ENCODE peak calls at places on chromosome 22, in five cellular contexts. Y, N, R, W and D are unnamed samples.

GRCh38 chr22:25223269-25223850 is 3.9 kb downstream of the CRYBB2 start:
- DNase-seq in Y (no peak), N (no peak), R (no peak), W (peak), D (no peak)

GRCh38 chr22:48749555-48750227 is 1078.0 kb downstream of the BRD1 start:
- DNase-seq in Y (no peak), N (no peak), R (no peak), W (no peak), D (no peak)

GRCh38 chr22:46085831-46086576 is 64.3 kb upstream of the PPARA start:
- DNase-seq in Y (peak), N (peak), R (no peak), W (no peak), D (no peak)

GRCh38 chr22:46054091-46054877 is 77.3 kb upstream of the WNT7B start:
- DNase-seq in Y (no peak), N (no peak), R (no peak), W (no peak), D (no peak)

GRCh38 chr22:24325105-24325757 is 54.6 kb downstream of the SPECC1L start:
- DNase-seq in Y (no peak), N (peak), R (no peak), W (peak), D (peak)

GRCh38 chr22:47839586-47840245 is 1077.3 kb downstream of the TBC1D22A start:
- DNase-seq in Y (no peak), N (no peak), R (no peak), W (no peak), D (no peak)

GRCh38 chr22:45246060-45246985 is 5.6 kb upstream of the KIAA0930 start:
- DNase-seq in Y (peak), N (no peak), R (no peak), W (peak), D (no peak)

GRCh38 chr22:47213571-47214230 is 451.3 kb downstream of the TBC1D22A start:
- DNase-seq in Y (peak), N (peak), R (peak), W (peak), D (no peak)

DNA sequence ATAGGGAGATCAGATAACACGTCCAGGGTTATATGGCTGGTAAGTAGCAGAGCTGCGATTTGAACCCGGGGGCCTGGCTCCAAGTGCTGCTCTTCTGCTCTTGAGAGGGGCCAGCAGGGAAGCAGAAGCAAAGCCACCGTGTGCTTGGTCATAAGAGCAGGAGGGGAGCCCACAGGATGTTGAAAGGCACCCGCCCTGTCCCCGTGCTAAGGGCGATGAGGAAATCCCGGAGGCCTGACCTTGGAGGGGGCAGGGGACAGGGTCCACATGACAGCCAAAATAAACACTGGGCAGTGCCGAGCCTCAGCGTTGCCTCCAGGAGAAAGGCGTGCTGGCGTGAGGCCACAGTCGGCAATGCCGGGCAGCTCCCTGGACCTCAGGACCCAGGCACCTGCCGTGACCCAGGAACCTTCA is 28.8 kb downstream of the TOM1 start:
- DNase-seq in Y (no peak), N (no peak), R (no peak), W (peak), D (no peak)
- TF ChIP-seq SRF in Y (no peak), N (no peak), R (no peak), W (no peak), D (no peak)

GRCh38 chr22:27065259-27065658 is 407.9 kb downstream of the MIAT start:
- DNase-seq in Y (no peak), N (no peak), R (no peak), W (no peak), D (no peak)
- TF ChIP-seq JUND in Y (no peak), N (no peak), R (no peak), W (no peak), D (no peak)

GRCh38 chr22:41273128-41273527 is 12.9 kb downstream of the RANGAP1 start:
- DNase-seq in Y (no peak), N (no peak), R (no peak), W (no peak), D (no peak)
- TF ChIP-seq CEBPB in Y (no peak), N (no peak), R (no peak), W (no peak), D (no peak)

GRCh38 chr22:39959640-39960447 is at the start of gene TMA7B:
- DNase-seq in Y (no peak), N (peak), R (no peak), W (no peak), D (no peak)
- TF ChIP-seq SRF in Y (no peak), N (no peak), R (no peak), W (no peak), D (no peak)

GRCh38 chr22:35684270-35684700 is 33.4 kb upstream of the APOL5 start:
- DNase-seq in Y (no peak), N (no peak), R (peak), W (peak), D (no peak)

GRCh38 chr22:35685731-35686130 is 31.9 kb upstream of the APOL5 start:
- DNase-seq in Y (no peak), N (no peak), R (no peak), W (no peak), D (no peak)

GRCh38 chr22:35687461-35687860 is 30.2 kb upstream of the APOL5 start:
- DNase-seq in Y (no peak), N (no peak), R (no peak), W (no peak), D (no peak)

GRCh38 chr22:35684732-35685131 is 32.9 kb upstream of the APOL5 start:
- DNase-seq in Y (no peak), N (no peak), R (no peak), W (no peak), D (no peak)

DNA sequence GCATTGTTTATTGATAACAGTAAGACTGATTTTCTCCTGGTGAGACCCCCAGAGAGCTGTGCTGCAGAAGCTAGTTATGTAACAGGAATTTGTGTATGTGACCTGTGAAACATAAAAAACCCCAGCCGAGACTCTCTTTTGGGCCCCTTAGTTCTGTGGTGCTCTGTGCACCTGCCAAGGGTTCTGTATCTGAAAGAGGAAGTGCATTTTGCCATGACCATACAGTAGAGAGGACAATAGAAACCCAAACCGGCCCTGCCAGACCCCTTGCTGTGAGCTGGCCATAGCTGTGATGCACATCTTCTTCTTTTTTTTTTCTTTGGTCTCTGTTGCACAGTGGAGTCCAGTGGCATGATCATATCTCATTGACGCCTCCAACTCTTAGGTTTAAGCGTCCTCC is 31.4 kb upstream of the APOL5 start:
- DNase-seq in Y (no peak), N (no peak), R (no peak), W (no peak), D (no peak)
- TF ChIP-seq JUND in Y (no peak), N (no peak), R (no peak), W (no peak), D (no peak)

DNA sequence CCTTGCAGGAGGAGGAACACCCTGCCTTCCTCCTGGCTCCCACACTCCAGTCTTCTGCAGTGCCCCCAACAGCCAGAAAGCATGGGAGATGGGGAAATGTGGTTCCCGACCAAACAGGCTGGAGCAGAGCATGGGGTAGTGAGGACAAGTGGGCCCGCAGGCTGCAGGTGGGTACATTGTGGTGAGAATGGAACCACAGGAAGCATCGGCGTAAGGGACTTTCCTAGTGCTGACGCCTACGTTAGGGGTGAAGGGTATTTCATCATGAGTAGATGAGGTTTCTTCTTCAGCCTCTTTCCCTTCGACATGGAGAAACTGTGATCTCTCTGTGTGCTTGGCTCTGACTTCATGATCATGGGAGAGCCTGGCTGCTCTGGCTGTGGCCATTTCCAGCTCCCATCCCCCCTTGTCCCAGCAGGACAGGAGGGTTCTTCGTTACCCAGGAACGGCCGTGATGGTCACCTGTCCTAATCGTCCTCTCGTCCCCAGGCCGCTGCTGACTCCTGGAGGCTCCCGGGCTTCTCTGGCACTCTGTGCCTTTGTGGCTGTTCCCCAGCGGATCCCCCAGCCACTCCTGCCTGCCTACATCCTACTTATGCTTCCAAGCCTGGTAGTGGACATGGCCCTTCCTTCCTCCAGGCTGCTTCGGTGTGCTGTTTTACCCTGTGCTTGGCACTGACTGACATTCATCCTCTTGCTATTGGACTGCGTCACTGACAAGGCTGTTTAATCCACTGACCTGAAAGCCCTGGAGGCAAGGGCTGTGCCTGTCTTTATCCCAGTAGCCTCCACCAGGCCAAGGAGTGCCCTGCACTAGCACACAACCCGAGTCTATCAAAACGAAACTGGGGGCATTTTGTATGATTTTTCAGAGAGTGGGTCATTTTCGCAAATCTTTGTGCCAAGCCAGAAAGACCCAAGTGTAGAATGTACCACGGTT is 65.2 kb upstream of the CECR2 start:
- DNase-seq in Y (no peak), N (peak), R (no peak), W (no peak), D (peak)
- TF ChIP-seq CEBPB in Y (no peak), N (no peak), R (no peak), W (no peak), D (no peak)

DNA sequence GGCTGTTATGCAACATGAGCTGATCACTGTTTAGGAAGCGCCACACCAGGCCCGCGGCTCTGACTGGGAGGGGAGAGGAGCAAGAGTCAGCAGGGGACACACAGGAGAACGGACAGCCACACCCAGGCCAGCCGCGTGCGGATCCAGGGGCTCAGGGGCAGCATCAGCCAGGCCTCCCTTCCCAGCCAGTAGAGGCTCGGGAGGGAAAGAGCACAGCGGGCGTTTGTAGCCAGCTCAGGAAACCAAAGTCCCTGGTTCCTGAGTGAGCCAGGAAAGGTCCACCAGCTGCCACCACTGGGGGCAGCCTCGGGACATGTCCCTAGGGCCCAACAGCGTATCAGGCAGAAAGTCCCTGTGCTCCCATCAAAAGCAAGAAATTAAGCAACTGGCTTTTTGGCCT is 71.8 kb upstream of the PITPNB start:
- DNase-seq in Y (peak), N (peak), R (peak), W (peak), D (no peak)
- TF ChIP-seq SRF in Y (no peak), N (no peak), R (no peak), W (no peak), D (no peak)

DNA sequence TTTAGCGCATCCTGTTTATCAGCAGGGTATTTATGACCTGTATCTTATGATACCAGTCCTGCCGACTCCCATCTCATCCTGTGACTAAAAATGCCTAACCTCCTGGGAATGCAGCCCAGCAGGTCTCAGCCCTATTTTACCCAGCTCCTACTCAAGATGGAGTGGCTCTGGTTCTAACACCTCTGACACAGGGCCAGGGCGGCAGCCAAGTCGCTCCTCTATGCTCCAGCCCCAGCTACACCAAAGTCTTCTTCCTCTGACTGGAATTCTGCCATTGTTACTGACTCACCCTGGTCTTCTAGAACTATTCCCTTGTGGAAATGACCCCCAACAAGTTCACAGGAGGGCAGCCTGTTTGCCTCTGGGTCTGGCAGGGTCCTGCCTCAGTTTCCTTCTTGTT is 7.9 kb upstream of the C1QTNF6 start:
- DNase-seq in Y (no peak), N (no peak), R (no peak), W (no peak), D (no peak)
- TF ChIP-seq JUND in Y (no peak), N (no peak), R (no peak), W (no peak), D (no peak)

GRCh38 chr22:43862074-43862881 is at the start of gene SULT4A1:
- DNase-seq in Y (peak), N (peak), R (peak), W (no peak), D (no peak)
- TF ChIP-seq CEBPB in Y (no peak), N (no peak), R (no peak), W (no peak), D (no peak)

GRCh38 chr22:20232237-20232598 is 35.9 kb downstream of the RTN4R start:
- DNase-seq in Y (no peak), N (no peak), R (no peak), W (no peak), D (no peak)
- TF ChIP-seq SRF in Y (no peak), N (no peak), R (no peak), W (no peak), D (no peak)